ENCODE peak calls at places on chromosome 9, in eight cellular contexts. One of them, this sample, is unnamed.

GRCh38 chr9:31320507-31320906 is 1063.9 kb upstream of the ACO1 start:
- DNase-seq in iris pigment epithelial cell: no peak
- DNase-seq in ascending aorta: no peak
- DNase-seq in AG08396: no peak
- DNase-seq in heart left ventricle: no peak
- DNase-seq in spleen: peak
- DNase-seq in ELR: no peak
- DNase-seq in NCI-H2171 treated with DMSO at 0.1 percent for 48 hours: no peak
- DNase-seq in this sample: no peak

GRCh38 chr9:13295556-13295955 is 16.1 kb upstream of the MPDZ start:
- DNase-seq in iris pigment epithelial cell: no peak
- DNase-seq in AG08396: no peak
- DNase-seq in spleen: no peak
- DNase-seq in heart left ventricle: no peak
- DNase-seq in NCI-H2171 treated with DMSO at 0.1 percent for 48 hours: no peak
- DNase-seq in ELR: no peak
- DNase-seq in ascending aorta: no peak
- DNase-seq in this sample: no peak

GRCh38 chr9:112570731-112571167 is 84.1 kb downstream of the KIAA1958 start:
- DNase-seq in NCI-H2171 treated with DMSO at 0.1 percent for 48 hours: no peak
- DNase-seq in AG08396: no peak
- DNase-seq in ELR: no peak
- DNase-seq in spleen: no peak
- DNase-seq in heart left ventricle: no peak
- DNase-seq in ascending aorta: no peak
- DNase-seq in iris pigment epithelial cell: no peak
- DNase-seq in this sample: peak

GRCh38 chr9:123406691-123407536 is 50.9 kb downstream of the CRB2 start:
- DNase-seq in AG08396: no peak
- DNase-seq in heart left ventricle: no peak
- DNase-seq in ascending aorta: no peak
- DNase-seq in iris pigment epithelial cell: peak
- DNase-seq in ELR: no peak
- DNase-seq in NCI-H2171 treated with DMSO at 0.1 percent for 48 hours: peak
- DNase-seq in spleen: peak
- DNase-seq in this sample: peak

GRCh38 chr9:130681769-130682489 is 11.7 kb upstream of the EXOSC2 start:
- DNase-seq in AG08396: no peak
- DNase-seq in spleen: no peak
- DNase-seq in heart left ventricle: no peak
- DNase-seq in iris pigment epithelial cell: no peak
- DNase-seq in NCI-H2171 treated with DMSO at 0.1 percent for 48 hours: no peak
- DNase-seq in ascending aorta: no peak
- DNase-seq in ELR: peak
- DNase-seq in this sample: peak

GRCh38 chr9:70506159-70506558 is 91.7 kb upstream of the KLF9 start:
- DNase-seq in ascending aorta: no peak
- DNase-seq in spleen: no peak
- DNase-seq in ELR: peak
- DNase-seq in heart left ventricle: no peak
- DNase-seq in AG08396: no peak
- DNase-seq in NCI-H2171 treated with DMSO at 0.1 percent for 48 hours: no peak
- DNase-seq in iris pigment epithelial cell: no peak
- DNase-seq in this sample: no peak

GRCh38 chr9:134551657-134552348 is 89.8 kb upstream of the COL5A1 start:
- DNase-seq in ELR: peak
- DNase-seq in spleen: peak
- DNase-seq in ascending aorta: peak
- DNase-seq in iris pigment epithelial cell: peak
- DNase-seq in heart left ventricle: no peak
- DNase-seq in AG08396: peak
- DNase-seq in NCI-H2171 treated with DMSO at 0.1 percent for 48 hours: no peak
- DNase-seq in this sample: no peak

GRCh38 chr9:10059044-10059443 is 553.8 kb downstream of the PTPRD start:
- DNase-seq in spleen: no peak
- DNase-seq in ELR: no peak
- DNase-seq in ascending aorta: no peak
- DNase-seq in NCI-H2171 treated with DMSO at 0.1 percent for 48 hours: peak
- DNase-seq in AG08396: no peak
- DNase-seq in iris pigment epithelial cell: peak
- DNase-seq in heart left ventricle: no peak
- DNase-seq in this sample: peak

GRCh38 chr9:72297516-72297915 is 67.5 kb downstream of the ZFAND5 start:
- DNase-seq in iris pigment epithelial cell: no peak
- DNase-seq in spleen: no peak
- DNase-seq in AG08396: no peak
- DNase-seq in heart left ventricle: no peak
- DNase-seq in ELR: no peak
- DNase-seq in NCI-H2171 treated with DMSO at 0.1 percent for 48 hours: no peak
- DNase-seq in ascending aorta: no peak
- DNase-seq in this sample: no peak

GRCh38 chr9:79694676-79695400 is 123.1 kb downstream of the TLE4 start:
- DNase-seq in AG08396: peak
- DNase-seq in ascending aorta: no peak
- DNase-seq in iris pigment epithelial cell: peak
- DNase-seq in NCI-H2171 treated with DMSO at 0.1 percent for 48 hours: no peak
- DNase-seq in spleen: no peak
- DNase-seq in heart left ventricle: no peak
- DNase-seq in ELR: peak
- DNase-seq in this sample: no peak

GRCh38 chr9:16499866-16500265 is 370.6 kb downstream of the BNC2 start:
- DNase-seq in iris pigment epithelial cell: no peak
- DNase-seq in NCI-H2171 treated with DMSO at 0.1 percent for 48 hours: no peak
- DNase-seq in ELR: no peak
- DNase-seq in heart left ventricle: no peak
- DNase-seq in AG08396: no peak
- DNase-seq in spleen: no peak
- DNase-seq in ascending aorta: no peak
- DNase-seq in this sample: no peak

GRCh38 chr9:74861773-74862172 is 25.9 kb downstream of the TRPM6 start:
- DNase-seq in iris pigment epithelial cell: no peak
- DNase-seq in NCI-H2171 treated with DMSO at 0.1 percent for 48 hours: no peak
- DNase-seq in heart left ventricle: no peak
- DNase-seq in ELR: no peak
- DNase-seq in spleen: no peak
- DNase-seq in ascending aorta: no peak
- DNase-seq in AG08396: no peak
- DNase-seq in this sample: no peak

GRCh38 chr9:126589349-126589748 is 24.4 kb upstream of the LMX1B start:
- DNase-seq in NCI-H2171 treated with DMSO at 0.1 percent for 48 hours: no peak
- DNase-seq in ascending aorta: no peak
- DNase-seq in spleen: no peak
- DNase-seq in AG08396: no peak
- DNase-seq in heart left ventricle: no peak
- DNase-seq in ELR: no peak
- DNase-seq in iris pigment epithelial cell: no peak
- DNase-seq in this sample: no peak

GRCh38 chr9:84170521-84171141 is 169.9 kb downstream of the SLC28A3 start:
- DNase-seq in iris pigment epithelial cell: peak
- DNase-seq in AG08396: peak
- DNase-seq in heart left ventricle: peak
- DNase-seq in ELR: peak
- DNase-seq in NCI-H2171 treated with DMSO at 0.1 percent for 48 hours: peak
- DNase-seq in ascending aorta: peak
- DNase-seq in spleen: peak
- DNase-seq in this sample: peak

GRCh38 chr9:134734270-134734669 is 92.7 kb downstream of the COL5A1 start:
- DNase-seq in heart left ventricle: no peak
- DNase-seq in AG08396: peak
- DNase-seq in iris pigment epithelial cell: peak
- DNase-seq in ascending aorta: no peak
- DNase-seq in spleen: no peak
- DNase-seq in NCI-H2171 treated with DMSO at 0.1 percent for 48 hours: peak
- DNase-seq in ELR: peak
- DNase-seq in this sample: peak

GRCh38 chr9:136306691-136307208 is 2.9 kb upstream of the CCDC187 start:
- DNase-seq in NCI-H2171 treated with DMSO at 0.1 percent for 48 hours: no peak
- DNase-seq in iris pigment epithelial cell: no peak
- DNase-seq in AG08396: no peak
- DNase-seq in heart left ventricle: no peak
- DNase-seq in ascending aorta: no peak
- DNase-seq in spleen: no peak
- DNase-seq in ELR: peak
- DNase-seq in this sample: no peak

GRCh38 chr9:127567119-127567897 is 44.8 kb upstream of the STXBP1 start:
- DNase-seq in NCI-H2171 treated with DMSO at 0.1 percent for 48 hours: no peak
- DNase-seq in spleen: no peak
- DNase-seq in AG08396: no peak
- DNase-seq in ascending aorta: peak
- DNase-seq in heart left ventricle: peak
- DNase-seq in ELR: peak
- DNase-seq in iris pigment epithelial cell: no peak
- DNase-seq in this sample: no peak

GRCh38 chr9:113998114-113998513 is 80.0 kb downstream of the AMBP start:
- DNase-seq in ascending aorta: peak
- DNase-seq in heart left ventricle: no peak
- DNase-seq in AG08396: no peak
- DNase-seq in spleen: no peak
- DNase-seq in iris pigment epithelial cell: no peak
- DNase-seq in NCI-H2171 treated with DMSO at 0.1 percent for 48 hours: no peak
- DNase-seq in ELR: no peak
- DNase-seq in this sample: no peak

GRCh38 chr9:68431307-68431706 is 74.9 kb downstream of the PGM5 start:
- DNase-seq in ELR: no peak
- DNase-seq in heart left ventricle: no peak
- DNase-seq in AG08396: no peak
- DNase-seq in ascending aorta: no peak
- DNase-seq in NCI-H2171 treated with DMSO at 0.1 percent for 48 hours: no peak
- DNase-seq in spleen: no peak
- DNase-seq in iris pigment epithelial cell: no peak
- DNase-seq in this sample: no peak

GRCh38 chr9:125103770-125104169 is 39.6 kb downstream of the SCAI start:
- DNase-seq in ascending aorta: no peak
- DNase-seq in ELR: no peak
- DNase-seq in NCI-H2171 treated with DMSO at 0.1 percent for 48 hours: no peak
- DNase-seq in heart left ventricle: no peak
- DNase-seq in iris pigment epithelial cell: no peak
- DNase-seq in AG08396: no peak
- DNase-seq in spleen: no peak
- DNase-seq in this sample: no peak

GRCh38 chr9:129482521-129483466 is 138.1 kb downstream of the C9orf50 start:
- DNase-seq in iris pigment epithelial cell: peak
- DNase-seq in spleen: peak
- DNase-seq in heart left ventricle: peak
- DNase-seq in AG08396: peak
- DNase-seq in NCI-H2171 treated with DMSO at 0.1 percent for 48 hours: peak
- DNase-seq in ascending aorta: peak
- DNase-seq in ELR: peak
- DNase-seq in this sample: peak

GRCh38 chr9:131709741-131710499 is 30.0 kb downstream of the RAPGEF1 start:
- DNase-seq in ascending aorta: no peak
- DNase-seq in spleen: no peak
- DNase-seq in AG08396: no peak
- DNase-seq in iris pigment epithelial cell: peak
- DNase-seq in ELR: peak
- DNase-seq in NCI-H2171 treated with DMSO at 0.1 percent for 48 hours: no peak
- DNase-seq in heart left ventricle: no peak
- DNase-seq in this sample: no peak

GRCh38 chr9:89463986-89464901 is 33.7 kb downstream of the SEMA4D start:
- DNase-seq in AG08396: no peak
- DNase-seq in ELR: no peak
- DNase-seq in NCI-H2171 treated with DMSO at 0.1 percent for 48 hours: no peak
- DNase-seq in heart left ventricle: no peak
- DNase-seq in spleen: peak
- DNase-seq in ascending aorta: no peak
- DNase-seq in iris pigment epithelial cell: no peak
- DNase-seq in this sample: no peak

GRCh38 chr9:133396952-133397351 is 20.8 kb downstream of the STKLD1 start:
- DNase-seq in ascending aorta: no peak
- DNase-seq in iris pigment epithelial cell: no peak
- DNase-seq in ELR: peak
- DNase-seq in AG08396: peak
- DNase-seq in NCI-H2171 treated with DMSO at 0.1 percent for 48 hours: no peak
- DNase-seq in heart left ventricle: peak
- DNase-seq in spleen: no peak
- DNase-seq in this sample: peak